ENCODE peak calls at places on chromosomes 5 and 9, in eight cellular contexts. J is NCI-H82; O is Right ventricle myocardium superior; B is progenitor cell of endocrine pancreas; M is D341Med; Z is activated T-cell treated with anti-CD3 and anti-CD28 coated beads, Interleukin-2, amount 50 U/mL, for 24 hours; K is HuH-7; G is hepatocyte. N is an unnamed sample.

GRCh38 chr9:92001244-92001643 is 51.2 kb upstream of the ROR2 start:
- DNase-seq in J (no peak), O (no peak), B (no peak), M (no peak), Z (no peak), K (no peak), G (no peak), N (no peak)

GRCh38 chr9:18343799-18344198 is 130.2 kb upstream of the ADAMTSL1 start:
- DNase-seq in J (no peak), O (no peak), B (no peak), M (no peak), Z (no peak), K (no peak), G (peak; percentile 34), N (no peak)

GRCh38 chr5:78162253-78162862 is 132.1 kb downstream of the AP3B1 start:
- DNase-seq in J (peak; percentile 63), O (no peak), B (no peak), M (peak; percentile 25), Z (no peak), K (peak; percentile 10), G (peak; percentile 47), N (peak; percentile 11)

GRCh38 chr5:169296456-169297220 is 4.3 kb downstream of the SLIT3 start:
- DNase-seq in J (no peak), O (peak; percentile 45), B (no peak), M (no peak), Z (no peak), K (no peak), G (no peak), N (no peak)

GRCh38 chr9:73810585-73811215 is 659.0 kb downstream of the ANXA1 start:
- DNase-seq in J (no peak), O (no peak), B (no peak), M (no peak), Z (no peak), K (no peak), G (no peak), N (no peak)

GRCh38 chr5:160699301-160699700 is 152.7 kb downstream of the ATP10B start:
- DNase-seq in J (no peak), O (no peak), B (no peak), M (no peak), Z (no peak), K (peak; percentile 57), G (peak; percentile 30), N (no peak)

GRCh38 chr5:31614147-31615030 is 24.5 kb upstream of the PDZD2 start:
- DNase-seq in J (no peak), O (no peak), B (no peak), M (no peak), Z (no peak), K (no peak), G (no peak), N (no peak)

GRCh38 chr9:126148523-126148870 is 178.1 kb upstream of the MVB12B start:
- DNase-seq in J (no peak), O (no peak), B (peak; percentile 2), M (no peak), Z (no peak), K (no peak), G (no peak), N (no peak)